ENCODE peak calls at places on chromosome 7, in five cellular contexts. X is CD8-positive, alpha-beta T cell; R is Peyer's patch; A is thoracic aorta; Y is testis. G is an unnamed sample.
A peak's percentile ranks its signal among the peaks of the same experiment; 100 is the strongest.

GRCh38 chr7:7099584-7100014 is 82.7 kb upstream of the C1GALT1 start:
- DNase-seq in R (no peak), X (no peak), A (peak; percentile 9), Y (peak; percentile 86), G (no peak)

GRCh38 chr7:1852781-1853618 is 182.9 kb downstream of the ELFN1 start:
- DNase-seq in A (no peak), R (no peak), Y (no peak), X (no peak), G (no peak)

GRCh38 chr7:48887500-48887899 is 36.8 kb upstream of the CDC14C start:
- DNase-seq in A (no peak), X (no peak), R (no peak), Y (no peak), G (no peak)

GRCh38 chr7:98234429-98235147 is 17.4 kb downstream of the TECPR1 start:
- DNase-seq in X (no peak), Y (no peak), R (no peak), A (no peak), G (no peak)

GRCh38 chr7:24769014-24769830 is 12.0 kb upstream of the GSDME start:
- DNase-seq in X (no peak), R (no peak), A (no peak), Y (no peak), G (no peak)

GRCh38 chr7:99390941-99391602 is 16.5 kb downstream of the ARPC1B start:
- DNase-seq in A (no peak), R (no peak), Y (no peak), X (no peak), G (no peak)

GRCh38 chr7:133863362-133864061 is 263.6 kb upstream of the LRGUK start:
- DNase-seq in A (no peak), R (no peak), X (no peak), Y (no peak), G (no peak)

GRCh38 chr7:6186578-6186977 is 85.8 kb downstream of the CYTH3 start:
- DNase-seq in Y (no peak), X (no peak), A (no peak), R (no peak), G (no peak)

GRCh38 chr7:34143397-34143796 is 238.1 kb downstream of the BMPER start:
- DNase-seq in X (no peak), A (no peak), Y (no peak), R (no peak), G (no peak)

GRCh38 chr7:92754756-92755581 is 81.4 kb downstream of the CDK6 start:
- DNase-seq in R (no peak), X (no peak), Y (no peak), A (no peak), G (no peak)

GRCh38 chr7:70178206-70178605 is 579.9 kb downstream of the AUTS2 start:
- DNase-seq in Y (no peak), R (no peak), A (no peak), X (no peak), G (no peak)

GRCh38 chr7:115097175-115097671 is 175.3 kb downstream of the MDFIC start:
- DNase-seq in A (no peak), Y (no peak), X (no peak), R (no peak), G (no peak)

GRCh38 chr7:3176112-3176836 is 124.8 kb upstream of the SDK1 start:
- DNase-seq in X (no peak), Y (no peak), R (no peak), A (no peak), G (no peak)

GRCh38 chr7:116710764-116711452 is 38.9 kb downstream of the MET start:
- DNase-seq in R (no peak), A (no peak), X (no peak), Y (no peak), G (no peak)

GRCh38 chr7:98969386-98969785 is 91.1 kb downstream of the TRRAP start:
- DNase-seq in X (no peak), R (no peak), Y (no peak), A (no peak), G (no peak)

GRCh38 chr7:81162234-81162633 is 243.4 kb upstream of the SEMA3C start:
- DNase-seq in R (no peak), Y (no peak), A (no peak), X (no peak), G (no peak)

GRCh38 chr7:109552017-109552416 is 982.3 kb downstream of the DNAJB9 start:
- DNase-seq in X (no peak), Y (no peak), R (no peak), A (no peak), G (no peak)

GRCh38 chr7:16708980-16709379 is 44.6 kb upstream of the TSPAN13 start:
- DNase-seq in R (no peak), Y (no peak), A (no peak), X (no peak), G (no peak)

GRCh38 chr7:100678291-100678984 is 4.9 kb downstream of the GNB2 start:
- DNase-seq in Y (no peak), R (no peak), A (no peak), X (no peak), G (no peak)

GRCh38 chr7:158409120-158409519 is 178.5 kb downstream of the PTPRN2 start:
- DNase-seq in Y (no peak), R (no peak), A (no peak), X (no peak), G (no peak)
- TF ChIP-seq CTCF in Y (no peak), R (no peak), A (no peak), X (no peak), G (no peak)

DNA sequence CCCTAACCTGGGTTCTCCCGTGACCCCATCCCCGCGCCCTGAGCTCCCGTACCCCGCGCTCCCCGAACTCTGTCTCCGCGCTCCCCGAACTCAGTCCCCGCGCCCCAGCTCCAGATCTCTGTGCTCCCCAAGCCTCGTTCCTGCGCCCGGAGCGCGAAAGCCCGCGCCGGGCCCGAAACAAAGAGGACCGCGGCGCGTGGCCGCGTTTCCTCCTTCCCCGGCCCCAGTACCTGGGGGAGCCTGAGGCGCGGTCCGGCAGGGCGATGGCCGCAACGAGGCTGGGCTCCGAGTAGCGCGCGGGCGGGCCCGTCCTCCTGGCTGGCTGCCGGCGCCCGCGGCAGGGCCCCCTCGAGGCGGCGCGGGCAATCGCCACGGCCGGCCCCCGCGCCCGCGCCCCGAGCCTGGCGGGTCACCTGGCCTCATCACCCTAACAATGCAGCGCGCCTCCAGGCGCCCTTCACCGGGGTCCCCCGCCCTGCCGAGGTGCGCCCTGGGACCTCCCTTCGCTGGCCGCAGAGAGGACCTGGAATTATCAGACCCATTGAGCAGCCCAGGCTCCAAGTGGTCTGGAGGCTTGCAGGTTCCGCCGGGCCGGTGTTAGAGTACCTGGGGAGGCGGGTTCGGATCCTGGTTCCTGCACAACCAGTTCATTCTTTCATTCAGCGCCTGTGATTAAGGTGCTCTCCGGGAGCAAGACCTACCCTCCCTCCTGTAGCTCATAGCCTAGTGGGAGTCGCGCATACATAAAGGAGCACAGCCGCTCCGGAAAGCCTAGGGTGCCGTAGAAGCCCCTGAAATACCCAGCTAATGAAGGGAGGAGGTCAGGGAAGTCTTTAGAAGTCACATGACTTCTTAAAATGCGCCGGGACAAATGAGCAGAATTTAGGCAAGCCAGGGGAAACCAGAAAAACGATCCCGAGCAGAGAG is at the start of gene TNS3:
- DNase-seq in A (no peak), R (no peak), X (no peak), Y (peak; percentile 45), G (no peak)
- H3K4me1 ChIP-seq in A (peaks cover 45% of the 10 kb centered on the region), R (no peaks in the 10 kb centered on the region), X (no peaks in the 10 kb centered on the region), Y (peaks cover 59% of the 10 kb centered on the region), G (peaks cover 68% of the 10 kb centered on the region)

DNA sequence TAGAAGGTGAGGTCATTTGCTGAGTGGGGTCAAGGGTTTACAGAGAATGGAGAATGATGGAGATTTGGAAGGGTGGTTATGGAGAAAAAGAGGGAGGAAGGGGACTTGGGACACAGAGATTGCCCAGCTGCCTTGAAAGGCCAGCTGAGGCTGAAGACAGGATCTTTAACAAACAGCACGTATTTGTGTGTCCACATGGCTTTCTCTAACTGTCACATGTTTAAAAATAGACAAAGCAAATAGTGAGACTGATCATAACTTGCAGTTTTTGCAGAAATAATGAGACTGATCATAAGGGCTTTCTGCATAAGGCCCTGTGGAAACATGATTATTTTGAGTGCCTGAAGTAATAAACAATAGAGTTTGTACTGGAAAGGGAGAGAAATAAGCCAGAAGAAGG is 212.7 kb downstream of the HDAC9 start:
- DNase-seq in X (no peak), Y (no peak), R (no peak), A (no peak), G (no peak)
- H3K27ac ChIP-seq in X (no peak overlapping the region), Y (no peak overlapping the region), R (no peak overlapping the region), A (no peak overlapping the region), G (no peak overlapping the region)

GRCh38 chr7:154911411-154911810 is 91.5 kb downstream of the PAXIP1 start:
- DNase-seq in R (no peak), Y (no peak), A (no peak), X (no peak), G (no peak)
- TF ChIP-seq CTCF in R (no peak), Y (no peak), A (no peak), X (no peak), G (no peak)

DNA sequence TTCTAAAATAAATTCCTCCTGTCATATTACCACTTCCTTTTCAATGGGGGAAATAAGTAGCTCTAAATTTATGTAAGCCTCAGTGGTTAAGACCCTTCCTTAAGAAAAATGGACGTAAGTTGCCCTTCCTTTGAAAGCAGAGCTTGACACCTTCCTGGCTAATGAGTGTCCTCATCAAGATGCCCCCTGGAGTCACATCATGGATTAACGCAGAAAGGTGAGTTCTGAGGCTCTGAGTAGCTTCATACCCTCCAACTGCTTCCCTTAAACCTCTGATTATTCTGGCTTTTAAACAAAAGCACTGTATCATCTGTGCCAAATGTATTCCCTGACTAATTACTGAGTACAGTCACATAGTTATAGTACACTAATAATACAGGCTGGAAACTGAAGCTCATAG is 14.7 kb downstream of the KCTD7 start:
- DNase-seq in Y (no peak), X (no peak), A (no peak), R (no peak), G (no peak)
- H3K4me1 ChIP-seq in Y (no peaks in the 10 kb centered on the region), X (no peaks in the 10 kb centered on the region), A (no peaks in the 10 kb centered on the region), R (no peaks in the 10 kb centered on the region), G (no peaks in the 10 kb centered on the region)

GRCh38 chr7:18230271-18230670 is 202.6 kb upstream of the PRPS1L1 start:
- DNase-seq in A (no peak), Y (no peak), R (no peak), X (no peak), G (no peak)
- H3K27ac ChIP-seq in A (no peak overlapping the region), Y (no peak overlapping the region), R (no peak overlapping the region), X (no peak overlapping the region), G (no peak overlapping the region)

GRCh38 chr7:111486472-111487142 is 75.7 kb downstream of the IMMP2L start:
- DNase-seq in A (no peak), X (no peak), R (no peak), Y (peak; percentile 38), G (no peak)
- TF ChIP-seq CTCF in A (peak; percentile 61), X (peak; percentile 75), R (peak; percentile 80), Y (peak; percentile 56), G (peak; percentile 58)

GRCh38 chr7:132251327-132251659 is 325.0 kb downstream of the PLXNA4 start:
- DNase-seq in X (no peak), Y (peak; percentile 97), R (no peak), A (peak; percentile 51), G (no peak)
- H3K4me1 ChIP-seq in X (no peaks in the 10 kb centered on the region), Y (peaks cover 21% of the 10 kb centered on the region), R (no peaks in the 10 kb centered on the region), A (peaks cover 6% of the 10 kb centered on the region), G (peaks cover 61% of the 10 kb centered on the region)

GRCh38 chr7:51316666-51317581 is at the start of gene COBL:
- DNase-seq in X (no peak), Y (peak; percentile 19), R (no peak), A (no peak), G (no peak)
- H3K27ac ChIP-seq in X (no peak within 1 kb of the TSS), Y (peak within 1 kb of the TSS; percentile 55), R (no peak within 1 kb of the TSS), A (no peak within 1 kb of the TSS), G (peak within 1 kb of the TSS; percentile 84)